ENCODE peak calls at places on chromosomes 6 and 20, in seven cellular contexts. G is hypothalamus, N is amniotic stem cell, Y is astrocyte, C is NCI-H2029 treated with DMSO at 0.1 percent for 48 hours, A is endothelial cell, P is right cardiac atrium. K is an unnamed sample.

GRCh38 chr6:81859884-81860283 is 107.4 kb upstream of the TENT5A start:
- DNase-seq in P (peak), N (no peak), G (no peak), A (no peak), C (no peak), Y (peak), K (peak)

GRCh38 chr6:118768441-118768840 is 117.0 kb upstream of the CEP85L start:
- DNase-seq in N (no peak), P (no peak), Y (no peak), A (no peak), G (no peak), C (no peak), K (no peak)

GRCh38 chr6:1729752-1730140 is 120.0 kb downstream of the FOXC1 start:
- DNase-seq in P (no peak), Y (peak), N (no peak), G (no peak), C (no peak), A (no peak), K (no peak)

GRCh38 chr6:113719056-113719455 is 138.1 kb upstream of the MARCKS start:
- DNase-seq in C (no peak), G (no peak), A (no peak), N (no peak), Y (no peak), P (no peak), K (no peak)

GRCh38 chr20:25526446-25526845 is 58.9 kb downstream of the NINL start:
- DNase-seq in Y (no peak), G (no peak), N (no peak), C (no peak), A (no peak), P (no peak), K (no peak)

GRCh38 chr6:157569543-157569942 is 188.6 kb downstream of the ZDHHC14 start:
- DNase-seq in N (no peak), G (no peak), C (no peak), A (no peak), Y (no peak), P (no peak), K (no peak)

GRCh38 chr6:168002812-168003211 is 5.3 kb downstream of the KIF25 start:
- DNase-seq in A (no peak), Y (no peak), C (no peak), N (no peak), P (no peak), G (no peak), K (no peak)

GRCh38 chr20:1324598-1325172 is 4.3 kb downstream of the SDCBP2 start:
- DNase-seq in N (no peak), A (no peak), C (no peak), Y (peak), G (no peak), P (no peak), K (no peak)

GRCh38 chr20:17766226-17766625 is 66.5 kb downstream of the BANF2 start:
- DNase-seq in G (no peak), N (no peak), C (no peak), A (no peak), Y (no peak), P (no peak), K (no peak)

GRCh38 chr6:98657764-98658163 is 176.6 kb upstream of the POU3F2 start:
- DNase-seq in Y (peak), N (no peak), G (no peak), A (peak), P (no peak), C (no peak), K (no peak)

GRCh38 chr6:32840604-32841246 is 2.2 kb upstream of the TAP2 start:
- DNase-seq in G (no peak), P (no peak), Y (no peak), A (no peak), N (no peak), C (no peak), K (no peak)

GRCh38 chr6:158548418-158549161 is 11.3 kb upstream of the TMEM181 start:
- DNase-seq in C (peak), N (no peak), A (no peak), P (no peak), G (no peak), Y (peak), K (no peak)

GRCh38 chr6:169774347-169774746 is 22.9 kb downstream of the ERMARD start:
- DNase-seq in N (no peak), G (no peak), C (no peak), P (no peak), A (no peak), Y (no peak), K (no peak)

GRCh38 chr6:30918675-30919074 is 4.6 kb downstream of the VARS2 start:
- DNase-seq in G (no peak), C (no peak), N (no peak), Y (no peak), P (no peak), A (no peak), K (no peak)

GRCh38 chr6:56335733-56336132 is 88.4 kb upstream of the COL21A1 start:
- DNase-seq in G (no peak), N (peak), A (no peak), Y (peak), P (no peak), C (no peak), K (no peak)

GRCh38 chr6:154257074-154257473 is 99.5 kb downstream of the IPCEF1 start:
- DNase-seq in C (no peak), Y (no peak), G (no peak), P (no peak), A (no peak), N (no peak), K (peak)

GRCh38 chr6:29834564-29835436 is 7.2 kb downstream of the HLA-G start:
- DNase-seq in N (no peak), G (no peak), Y (no peak), C (peak), A (peak), P (peak), K (peak)

GRCh38 chr6:138403324-138403800 is 661 bp upstream of the HEBP2 start:
- DNase-seq in P (peak), A (peak), Y (no peak), G (no peak), C (no peak), N (no peak), K (peak)

GRCh38 chr6:40506956-40507355 is 80.2 kb downstream of the LRFN2 start:
- DNase-seq in P (no peak), A (no peak), Y (peak), N (no peak), C (no peak), G (no peak), K (no peak)

GRCh38 chr6:35448191-35448590 is 3.9 kb upstream of the FANCE start:
- DNase-seq in C (no peak), Y (no peak), A (no peak), G (no peak), N (no peak), P (no peak), K (no peak)

GRCh38 chr6:165680975-165681374 is 17.9 kb upstream of the PDE10A start:
- DNase-seq in C (no peak), Y (no peak), P (no peak), N (no peak), A (no peak), G (no peak), K (no peak)

GRCh38 chr6:148358196-148358785 is 15.7 kb downstream of the SASH1 start:
- DNase-seq in A (no peak), P (peak), N (no peak), G (peak), Y (peak), C (no peak), K (no peak)

GRCh38 chr6:113361014-113361645 is 496.0 kb upstream of the MARCKS start:
- DNase-seq in C (peak), A (no peak), N (no peak), G (no peak), P (no peak), Y (peak), K (no peak)

GRCh38 chr20:36887779-36888133 is 11.8 kb downstream of the TLDC2 start:
- DNase-seq in P (no peak), G (no peak), N (no peak), A (no peak), C (no peak), Y (no peak), K (no peak)

GRCh38 chr6:55866110-55866509 is 9.3 kb downstream of the BMP5 start:
- DNase-seq in N (no peak), G (no peak), C (no peak), A (no peak), Y (no peak), P (no peak), K (no peak)

GRCh38 chr6:84078335-84078734 is 44.8 kb downstream of the MRAP2 start:
- DNase-seq in C (no peak), Y (no peak), N (no peak), P (no peak), A (no peak), G (no peak), K (no peak)

GRCh38 chr6:126923807-126924206 is 194.7 kb upstream of the RSPO3 start:
- DNase-seq in N (no peak), G (no peak), Y (no peak), P (no peak), C (no peak), A (no peak), K (no peak)

GRCh38 chr20:51365670-51366069 is 176.8 kb downstream of the NFATC2 start:
- DNase-seq in G (no peak), N (peak), A (no peak), P (no peak), C (no peak), Y (peak), K (no peak)

GRCh38 chr6:3133515-3133914 is 15.0 kb downstream of the BPHL start:
- DNase-seq in G (no peak), Y (no peak), C (no peak), P (no peak), A (no peak), N (no peak), K (no peak)